ENCODE peak calls at places on chromosomes 2 and 18, in eight cellular contexts. R is brain microvascular endothelial cell, N is mammary epithelial cell, T is A549, P is Peyer's patch, E is MM.1S, Y is Karpas-422, M is cardiac muscle cell. D is an unnamed sample.

GRCh38 chr18:56715121-56715520 is 64.0 kb downstream of the WDR7 start:
- DNase-seq in E (no peak), R (no peak), M (no peak), Y (no peak), N (no peak), T (no peak), P (no peak), D (no peak)

GRCh38 chr2:216318470-216318869 is 53.8 kb downstream of the MARCHF4 start:
- DNase-seq in T (no peak), P (no peak), N (no peak), E (no peak), R (no peak), M (no peak), Y (no peak), D (no peak)

GRCh38 chr2:217977840-217978535 is 24.8 kb downstream of the TNS1 start:
- DNase-seq in R (no peak), Y (no peak), T (no peak), P (peak), N (no peak), E (no peak), M (no peak), D (no peak)

GRCh38 chr2:105888625-105889024 is 143.9 kb downstream of the NCK2 start:
- DNase-seq in T (peak), R (no peak), E (peak), Y (peak), P (no peak), N (no peak), M (no peak), D (no peak)

GRCh38 chr2:128271891-128272585 is 46.6 kb downstream of the HS6ST1 start:
- DNase-seq in T (no peak), P (peak), M (no peak), R (no peak), E (no peak), N (no peak), Y (no peak), D (no peak)

GRCh38 chr18:9763876-9764605 is 55.9 kb downstream of the RAB31 start:
- DNase-seq in E (no peak), Y (no peak), R (no peak), T (no peak), P (no peak), N (no peak), M (no peak), D (no peak)

GRCh38 chr2:234823877-234824376 is 127.9 kb upstream of the SH3BP4 start:
- DNase-seq in N (peak), M (no peak), Y (no peak), R (peak), E (no peak), T (peak), P (no peak), D (no peak)

GRCh38 chr2:85846411-85846810 is 42.4 kb downstream of the ST3GAL5 start:
- DNase-seq in T (no peak), M (no peak), P (no peak), Y (no peak), N (no peak), R (peak), E (no peak), D (no peak)

GRCh38 chr2:160062283-160063005 is at the start of gene PLA2R1:
- DNase-seq in Y (no peak), R (no peak), N (peak), P (peak), E (no peak), T (peak), M (peak), D (no peak)

GRCh38 chr2:99695856-99696255 is 206.0 kb upstream of the REV1 start:
- DNase-seq in T (no peak), Y (no peak), M (no peak), N (no peak), E (no peak), R (no peak), P (no peak), D (no peak)

GRCh38 chr2:200455958-200456421 is 53.9 kb downstream of the KCTD18 start:
- DNase-seq in T (no peak), M (no peak), E (peak), R (no peak), Y (no peak), P (no peak), N (no peak), D (no peak)

GRCh38 chr18:23377669-23378469 is 75.2 kb upstream of the RIOK3 start:
- DNase-seq in P (no peak), N (peak), M (no peak), Y (no peak), E (no peak), T (peak), R (peak), D (no peak)
- H3K27ac ChIP-seq in P (no peak), N (peak), M (no peak), Y (no peak), E (no peak), T (peak), R (peak), D (no peak)

DNA sequence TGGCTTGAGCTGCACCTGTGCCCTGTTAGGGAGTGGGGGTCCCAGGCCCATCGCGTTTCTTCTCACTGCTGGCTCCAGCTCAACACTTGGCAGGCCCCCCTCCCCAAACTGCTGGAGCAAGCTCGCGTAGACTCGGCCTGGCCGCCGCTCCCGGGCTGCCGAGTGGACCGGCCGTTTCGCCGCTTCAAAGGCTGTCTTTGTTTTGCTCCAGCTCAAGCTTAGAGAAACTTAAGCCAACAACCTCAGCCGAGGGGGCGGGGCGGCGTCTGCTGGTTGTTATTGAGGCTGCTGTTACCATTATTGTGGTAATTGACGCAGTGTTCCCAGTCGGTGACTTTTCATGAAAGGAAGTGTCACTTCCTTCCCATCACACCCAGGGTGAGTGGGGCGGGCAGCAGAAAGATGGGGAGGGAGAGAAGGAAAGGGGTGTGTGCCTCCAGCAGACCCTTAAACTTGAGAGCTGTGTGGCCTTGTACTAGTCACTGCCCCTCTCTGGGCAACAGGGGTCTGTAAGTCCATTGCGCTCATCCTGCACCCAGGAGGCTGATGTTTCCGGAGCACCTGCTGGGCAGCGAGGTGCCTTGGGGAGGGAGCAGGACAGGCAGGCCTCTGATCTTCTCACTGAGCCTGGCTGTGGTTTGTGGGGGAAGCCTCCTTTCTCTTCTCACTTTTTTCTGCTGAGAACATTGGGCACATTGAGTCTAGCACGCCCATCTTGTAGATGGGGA is 2.1 kb downstream of the ARID5A start:
- DNase-seq in P (peak), N (peak), R (peak), Y (no peak), T (no peak), E (peak), M (peak), D (peak)
- H3K4me3 ChIP-seq in P (peak), N (no peak), R (peak), Y (no peak), T (no peak), E (peak), M (peak), D (peak)

DNA sequence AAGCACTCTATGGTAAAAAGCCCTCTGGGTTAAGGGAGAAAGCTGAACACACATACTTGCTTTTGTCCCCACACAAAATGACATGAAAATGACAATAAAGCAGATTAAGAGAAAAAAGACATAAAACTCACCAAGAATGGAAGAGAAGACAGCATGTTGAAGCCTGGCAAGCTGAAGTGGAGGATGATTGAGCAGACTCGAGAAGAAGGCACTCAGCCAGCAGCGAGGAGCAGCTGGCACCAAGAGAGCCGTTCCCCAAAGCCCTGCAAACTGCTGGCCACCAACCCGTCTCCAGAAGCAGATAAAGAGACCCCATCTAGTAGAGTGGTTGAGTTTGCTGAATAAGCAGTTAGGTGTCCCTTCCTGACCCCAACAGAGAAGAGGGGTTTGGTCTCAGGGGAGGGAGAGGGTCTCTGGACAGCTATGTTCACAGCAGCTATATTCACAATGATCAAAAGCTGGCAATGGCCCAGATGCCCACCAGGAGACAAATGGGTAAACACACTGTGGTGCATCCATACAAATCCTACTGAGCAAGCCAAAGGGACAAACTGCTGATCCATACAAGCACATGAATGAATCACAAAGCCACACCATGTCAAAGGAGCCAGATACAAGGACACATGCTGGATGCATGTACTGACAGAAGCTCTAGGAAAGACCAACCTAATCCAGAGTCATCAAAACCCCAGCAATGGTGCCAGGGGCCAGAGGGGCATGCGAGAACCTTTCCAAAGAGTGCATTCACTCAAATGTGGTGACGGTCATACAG is 36.9 kb downstream of the FAM168B start:
- DNase-seq in P (peak), T (no peak), E (no peak), R (no peak), Y (no peak), N (no peak), M (no peak), D (no peak)
- H3K27ac ChIP-seq in P (no peak), T (no peak), E (no peak), R (no peak), Y (no peak), N (no peak), M (no peak), D (no peak)

DNA sequence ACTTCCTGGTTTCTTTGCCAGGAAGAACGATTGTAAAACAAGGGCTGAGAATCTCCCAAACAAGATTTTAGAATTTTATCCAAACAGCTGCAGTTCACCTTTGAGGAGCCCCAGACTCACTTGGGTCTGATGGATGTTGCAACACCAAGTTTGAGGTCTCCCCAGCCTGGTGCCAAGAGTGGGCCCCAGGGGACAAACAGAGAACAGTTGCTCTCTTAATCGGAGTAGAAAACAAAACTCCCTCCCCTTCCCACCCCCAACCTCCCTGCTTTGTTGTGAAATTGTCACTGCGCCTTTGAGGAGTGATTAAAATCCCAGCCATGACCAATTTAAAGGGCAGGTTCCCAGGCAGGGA is 141.1 kb downstream of the BCL2 start:
- DNase-seq in R (no peak), M (no peak), Y (peak), P (peak), T (no peak), N (no peak), E (no peak), D (no peak)
- H3K4me3 ChIP-seq in R (no peak), M (no peak), Y (no peak), P (no peak), T (no peak), N (no peak), E (no peak), D (no peak)

GRCh38 chr2:12884713-12885282 is 168.1 kb downstream of the TRIB2 start:
- DNase-seq in R (peak), N (peak), P (no peak), T (peak), Y (no peak), E (no peak), M (peak), D (no peak)
- H3K27ac ChIP-seq in R (peak), N (no peak), P (no peak), T (no peak), Y (no peak), E (no peak), M (no peak), D (no peak)

DNA sequence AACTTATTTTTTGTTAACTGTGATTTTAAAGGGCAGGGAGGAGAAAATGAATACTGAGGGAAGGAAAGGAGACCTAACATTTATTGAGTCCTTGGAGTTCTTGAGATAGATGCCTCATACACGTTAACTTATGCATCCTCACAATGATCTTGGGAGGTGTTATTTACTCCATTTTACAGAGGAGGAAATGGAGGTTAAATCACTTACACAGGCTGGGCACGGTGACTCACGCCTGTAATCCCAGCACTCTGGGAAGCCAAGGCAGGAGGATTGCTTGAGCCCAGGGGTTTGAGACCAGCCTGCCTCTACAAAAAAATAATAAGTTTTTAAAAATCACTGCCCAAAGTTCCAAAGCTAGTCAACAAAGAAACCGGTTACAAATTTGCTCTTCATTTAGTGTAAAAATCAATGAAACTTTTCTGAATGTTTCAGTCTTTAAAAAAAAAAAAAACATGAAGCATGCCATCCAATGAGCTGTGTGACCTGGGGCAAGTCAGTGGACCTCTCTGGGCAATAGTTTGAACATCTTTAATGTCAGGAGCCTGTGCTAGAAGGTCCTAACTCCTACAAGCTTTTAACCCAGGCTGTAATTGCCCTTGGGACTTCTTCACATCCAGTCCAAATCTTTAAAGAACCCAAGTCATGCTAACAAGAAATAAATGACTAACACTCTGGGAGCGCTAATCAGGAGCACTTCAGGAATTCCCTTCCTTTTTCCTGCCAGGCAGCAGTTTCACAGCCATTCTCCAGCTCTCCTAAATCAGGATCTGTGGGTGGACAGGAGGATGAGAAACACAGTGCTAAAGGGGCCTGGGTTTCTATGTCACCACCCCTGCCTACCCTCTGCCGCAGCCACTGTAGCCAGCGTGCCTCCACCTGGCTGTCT is 176.4 kb downstream of the TMEM247 start:
- DNase-seq in N (peak), Y (no peak), P (no peak), M (no peak), T (no peak), E (no peak), R (no peak), D (no peak)
- H3K4me3 ChIP-seq in N (no peak), Y (no peak), P (no peak), M (no peak), T (no peak), E (no peak), R (no peak), D (no peak)

DNA sequence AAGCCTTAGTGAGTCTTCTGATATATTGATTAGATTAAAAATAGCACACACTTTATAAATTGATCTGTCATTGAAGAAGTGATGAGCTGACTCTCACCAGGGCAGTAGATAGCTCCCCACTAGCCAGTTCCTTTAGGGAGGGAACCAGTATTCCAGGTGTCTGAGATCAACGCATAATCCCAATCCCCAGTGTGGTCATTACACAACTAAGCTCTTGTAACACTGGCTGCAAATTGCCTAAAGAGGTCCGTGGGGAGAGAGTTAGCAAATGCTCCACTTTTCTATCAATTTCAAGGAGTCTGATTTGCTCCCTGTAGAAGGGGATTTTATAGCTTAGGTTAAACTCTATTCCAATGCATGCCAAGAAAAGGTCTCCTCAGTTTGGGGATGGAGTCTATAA is 7.7 kb downstream of the SLC14A1 start:
- DNase-seq in P (no peak), M (no peak), T (no peak), R (no peak), Y (no peak), E (no peak), N (no peak), D (no peak)
- H3K27ac ChIP-seq in P (no peak), M (no peak), T (peak), R (no peak), Y (no peak), E (no peak), N (no peak), D (no peak)

GRCh38 chr18:66196805-66197204 is 407.1 kb downstream of the CDH19 start:
- DNase-seq in M (no peak), N (no peak), T (no peak), P (no peak), E (peak), Y (no peak), R (no peak), D (no peak)
- H3K4me3 ChIP-seq in M (no peak), N (no peak), T (no peak), P (no peak), E (no peak), Y (no peak), R (no peak), D (no peak)